ENCODE peak calls at places on chromosomes 4 and X, in ten cellular contexts. T is SK-N-SH, D is left ventricle myocardium inferior, Z is H9, S is mesothelial cell of epicardium, C is sigmoid colon, X is AG04450, I is mucosa of descending colon, R is coronary artery, E is GM23338. V is an unnamed sample.

GRCh38 chrX:11768039-11768438 is 10.0 kb downstream of the MSL3 start:
- DNase-seq in D (no peak), I (no peak), R (no peak), C (no peak), T (no peak), E (no peak), S (no peak), X (no peak), Z (no peak), V (no peak)

GRCh38 chr4:156974264-156974663 is 2.7 kb upstream of the PDGFC start:
- DNase-seq in Z (no peak), C (no peak), T (no peak), E (no peak), R (no peak), X (no peak), I (no peak), D (no peak), S (no peak), V (no peak)

GRCh38 chr4:36255575-36255974 is 11.3 kb upstream of the ARAP2 start:
- DNase-seq in C (no peak), Z (no peak), S (no peak), D (no peak), T (no peak), R (no peak), E (no peak), I (peak; percentile 30), X (no peak), V (no peak)

GRCh38 chr4:114019972-114020358 is 40.5 kb upstream of the ARSJ start:
- DNase-seq in T (no peak), C (no peak), I (no peak), Z (no peak), R (no peak), E (no peak), D (no peak), S (no peak), X (no peak), V (no peak)

GRCh38 chr4:26342328-26343040 is 21.7 kb downstream of the RBPJ start:
- DNase-seq in R (no peak), T (no peak), X (peak; percentile 75), C (no peak), D (no peak), I (no peak), E (no peak), Z (no peak), S (no peak), V (no peak)

GRCh38 chrX:40260123-40260751 is 162.5 kb upstream of the BCOR start:
- DNase-seq in E (no peak), I (no peak), S (no peak), X (no peak), R (no peak), C (no peak), Z (no peak), D (no peak), T (no peak), V (no peak)

GRCh38 chr4:116092961-116093360 is 979.5 kb upstream of the NDST4 start:
- DNase-seq in T (no peak), E (no peak), R (no peak), D (no peak), C (no peak), I (no peak), S (no peak), X (no peak), Z (no peak), V (no peak)

GRCh38 chr4:123844374-123844773 is 447.8 kb downstream of the SPRY1 start:
- DNase-seq in I (no peak), X (no peak), D (no peak), E (no peak), R (no peak), C (no peak), S (no peak), T (no peak), Z (no peak), V (no peak)

GRCh38 chr4:151534195-151534594 is 125.2 kb downstream of the FHIP1A start:
- DNase-seq in R (no peak), E (no peak), I (no peak), C (no peak), S (no peak), T (no peak), D (no peak), Z (no peak), X (no peak), V (no peak)

GRCh38 chr4:114136067-114136466 is 156.6 kb upstream of the ARSJ start:
- DNase-seq in I (no peak), T (no peak), Z (no peak), R (no peak), S (no peak), E (no peak), C (no peak), X (no peak), D (no peak), V (no peak)

GRCh38 chrX:121356850-121357171 is 309.4 kb downstream of the GLUD2 start:
- DNase-seq in Z (no peak), D (no peak), I (no peak), R (no peak), S (no peak), X (no peak), T (no peak), E (no peak), C (no peak), V (no peak)

GRCh38 chrX:39636481-39636880 is 461.3 kb downstream of the BCOR start:
- DNase-seq in E (no peak), R (no peak), C (no peak), I (no peak), Z (no peak), X (no peak), D (no peak), T (no peak), S (no peak), V (no peak)

GRCh38 chrX:110167952-110168451 is 149.9 kb downstream of the AMMECR1 start:
- DNase-seq in T (peak; percentile 43), E (peak; percentile 74), S (no peak), C (no peak), Z (peak; percentile 67), X (no peak), R (no peak), I (peak; percentile 12), D (no peak), V (peak; percentile 63)

GRCh38 chr4:127555106-127555505 is 77.7 kb upstream of the INTU start:
- DNase-seq in I (no peak), T (no peak), R (no peak), X (no peak), E (no peak), Z (no peak), S (no peak), D (no peak), C (no peak), V (no peak)

GRCh38 chrX:41022579-41022978 is 62.7 kb upstream of the USP9X start:
- DNase-seq in S (no peak), T (no peak), E (no peak), X (no peak), D (no peak), Z (no peak), I (no peak), R (no peak), C (no peak), V (no peak)

GRCh38 chrX:2875798-2876399 is 47.2 kb downstream of the GYG2 start:
- DNase-seq in S (no peak), I (no peak), Z (no peak), X (no peak), R (no peak), T (peak; percentile 20), C (no peak), E (peak; percentile 46), D (no peak), V (peak; percentile 50)
- TF ChIP-seq CTCF in S (peak; percentile 28), I (no peak), Z (peak; percentile 83), X (peak; percentile 45), R (no peak), T (peak; percentile 60), C (no peak), E (peak; percentile 58), D (peak; percentile 20), V (peak; percentile 67)

GRCh38 chr4:15037923-15038541 is 35.8 kb downstream of the CPEB2 start:
- DNase-seq in X (no peak), I (no peak), S (no peak), D (no peak), T (no peak), E (no peak), Z (no peak), C (no peak), R (no peak), V (no peak)

GRCh38 chr4:15040916-15041463 is 38.7 kb downstream of the CPEB2 start:
- DNase-seq in R (no peak), I (no peak), Z (no peak), X (no peak), D (no peak), E (peak; percentile 3), T (no peak), C (no peak), S (no peak), V (no peak)

GRCh38 chr4:15043922-15044321 is 41.6 kb downstream of the CPEB2 start:
- DNase-seq in T (no peak), X (no peak), C (no peak), Z (no peak), I (no peak), E (no peak), R (no peak), D (no peak), S (no peak), V (no peak)

GRCh38 chr4:15042529-15043167 is 40.4 kb downstream of the CPEB2 start:
- DNase-seq in X (no peak), I (no peak), Z (no peak), D (no peak), R (no peak), C (no peak), E (no peak), S (no peak), T (no peak), V (no peak)

GRCh38 chr4:15043226-15043625 is 40.9 kb downstream of the CPEB2 start:
- DNase-seq in S (no peak), I (no peak), R (no peak), Z (no peak), X (no peak), D (no peak), E (peak; percentile 27), C (no peak), T (peak; percentile 19), V (peak; percentile 9)
- TF ChIP-seq CTCF in S (no peak), I (no peak), R (no peak), Z (peak; percentile 55), X (peak; percentile 31), D (no peak), E (peak; percentile 50), C (no peak), T (peak; percentile 40), V (peak; percentile 38)

GRCh38 chrX:153828723-153829548 is 1.4 kb downstream of the PDZD4 start:
- DNase-seq in Z (peak; percentile 61), I (no peak), D (no peak), C (peak; percentile 52), S (no peak), E (peak; percentile 74), T (peak; percentile 61), X (no peak), R (peak; percentile 74), V (peak; percentile 76)
- TF ChIP-seq CTCF in Z (no peak), I (no peak), D (no peak), C (no peak), S (no peak), E (no peak), T (peak; percentile 9), X (no peak), R (no peak), V (peak; percentile 11)

DNA sequence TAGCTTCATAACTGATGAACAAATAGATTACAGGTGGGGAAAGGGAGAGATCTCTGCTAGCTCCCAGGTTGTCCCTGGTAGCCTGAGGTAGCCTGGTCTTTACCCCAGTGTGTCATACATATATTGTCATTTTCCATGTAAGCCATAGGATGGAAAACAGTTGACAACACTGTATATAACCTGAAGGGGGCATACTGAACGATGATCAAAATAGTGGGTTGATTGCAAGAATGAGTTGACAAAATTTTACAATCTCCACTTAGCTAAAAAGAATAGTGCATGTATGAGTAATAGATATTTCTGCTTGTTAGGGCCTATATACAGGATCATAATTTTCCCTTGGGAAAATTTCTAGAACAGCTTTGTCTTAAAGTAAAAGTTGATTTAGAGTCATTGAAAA is 304.1 kb upstream of the HAND2 start:
- DNase-seq in E (peak; percentile 11), T (no peak), S (no peak), Z (no peak), X (no peak), R (no peak), D (no peak), C (no peak), I (no peak), V (no peak)
- TF ChIP-seq CTCF in E (peak; percentile 54), T (peak; percentile 36), S (peak; percentile 18), Z (peak; percentile 40), X (no peak), R (no peak), D (no peak), C (no peak), I (no peak), V (no peak)